ENCODE peak calls at places on chromosomes 4 and X, in seven cellular contexts. Z is right atrium auricular region; E is activated CD8-positive, alpha-beta memory T cell treated with anti-CD3 and anti-CD28 coated beads for 24 hours; P is hepatocyte; H is GM10248; A is naive thymus-derived CD8-positive, alpha-beta T cell; F is Jurkat, Clone E6-1. C is an unnamed sample.

GRCh38 chrX:2252331-2253065 is 248.3 kb downstream of the DHRSX start:
- DNase-seq in Z (no peak), E (no peak), P (no peak), H (no peak), A (no peak), F (no peak), C (no peak)

GRCh38 chrX:34557733-34558132 is 99.4 kb downstream of the TMEM47 start:
- DNase-seq in Z (no peak), E (no peak), P (no peak), H (no peak), A (no peak), F (no peak), C (no peak)

GRCh38 chr4:60805500-60806313 is 394.4 kb upstream of the ADGRL3 start:
- DNase-seq in Z (no peak), E (no peak), P (peak), H (peak), A (no peak), F (peak), C (no peak)

GRCh38 chr4:110953191-110953590 is 330.3 kb upstream of the PITX2 start:
- DNase-seq in Z (no peak), E (no peak), P (no peak), H (no peak), A (no peak), F (no peak), C (no peak)

GRCh38 chrX:130211415-130212186 is 39.8 kb downstream of the RAB33A start:
- DNase-seq in Z (no peak), E (no peak), P (no peak), H (no peak), A (no peak), F (no peak), C (no peak)

GRCh38 chrX:8808661-8809060 is 7.5 kb upstream of the FAM9A start:
- DNase-seq in Z (no peak), E (no peak), P (no peak), H (no peak), A (no peak), F (no peak), C (no peak)

GRCh38 chr4:124409044-124409443 is 303.5 kb downstream of the ANKRD50 start:
- DNase-seq in Z (no peak), E (no peak), P (no peak), H (no peak), A (no peak), F (no peak), C (no peak)

GRCh38 chr4:77193511-77194236 is 36.7 kb downstream of the CCNG2 start:
- DNase-seq in Z (peak), E (peak), P (no peak), H (peak), A (peak), F (peak), C (no peak)

GRCh38 chrX:22059800-22060199 is 27.7 kb downstream of the PHEX start:
- DNase-seq in Z (no peak), E (no peak), P (no peak), H (no peak), A (no peak), F (no peak), C (no peak)

GRCh38 chr4:7506119-7506518 is 71.4 kb upstream of the PSAPL1 start:
- DNase-seq in Z (no peak), E (no peak), P (no peak), H (no peak), A (no peak), F (no peak), C (peak)

GRCh38 chrX:16882702-16883486 is 12.7 kb upstream of the RBBP7 start:
- DNase-seq in Z (peak), E (peak), P (peak), H (peak), A (peak), F (peak), C (peak)

GRCh38 chr4:153465583-153465921 is 608 bp upstream of the TMEM131L start:
- DNase-seq in Z (peak), E (no peak), P (peak), H (peak), A (no peak), F (no peak), C (peak)

GRCh38 chr4:172323288-172323687 is 510.1 kb downstream of the GALNTL6 start:
- DNase-seq in Z (no peak), E (no peak), P (no peak), H (no peak), A (no peak), F (no peak), C (no peak)

GRCh38 chr4:130210871-130211270 is 1114.9 kb downstream of the C4orf33 start:
- DNase-seq in Z (no peak), E (no peak), P (no peak), H (no peak), A (no peak), F (no peak), C (no peak)

GRCh38 chr4:14180983-14181601 is 553.6 kb upstream of the BOD1L1 start:
- DNase-seq in Z (no peak), E (no peak), P (peak), H (no peak), A (no peak), F (no peak), C (no peak)

GRCh38 chr4:156321203-156321602 is 367.5 kb upstream of the CTSO start:
- DNase-seq in Z (no peak), E (no peak), P (no peak), H (no peak), A (no peak), F (no peak), C (no peak)

GRCh38 chrX:75746891-75747639 is 38.0 kb downstream of the MAGEE2 start:
- DNase-seq in Z (no peak), E (peak), P (peak), H (no peak), A (peak), F (peak), C (peak)

GRCh38 chrX:51894697-51895336 is 1.4 kb downstream of the MAGED1 start:
- DNase-seq in Z (no peak), E (no peak), P (peak), H (peak), A (peak), F (peak), C (peak)

GRCh38 chrX:81259714-81260395 is 58.0 kb downstream of the SH3BGRL start:
- DNase-seq in Z (no peak), E (no peak), P (no peak), H (no peak), A (no peak), F (no peak), C (no peak)

GRCh38 chrX:110226931-110227330 is 91.0 kb downstream of the AMMECR1 start:
- DNase-seq in Z (no peak), E (no peak), P (no peak), H (no peak), A (no peak), F (no peak), C (no peak)

GRCh38 chrX:14899607-14900006 is 26.4 kb downstream of the MOSPD2 start:
- DNase-seq in Z (no peak), E (no peak), P (peak), H (peak), A (no peak), F (no peak), C (no peak)